ENCODE peak calls at places on chromosome 18, in six cellular contexts. Y, C, Q, S, R and E are unnamed samples.

GRCh38 chr18:78523850-78524249 is 455.8 kb upstream of the SALL3 start:
- DNase-seq in Y (no peak), C (no peak), Q (no peak), S (no peak), R (no peak), E (no peak)

GRCh38 chr18:11119962-11120361 is 29.4 kb downstream of the PIEZO2 start:
- DNase-seq in Y (no peak), C (no peak), Q (peak), S (peak), R (no peak), E (peak)

GRCh38 chr18:24595556-24595955 is 135.1 kb downstream of the HRH4 start:
- DNase-seq in Y (no peak), C (no peak), Q (no peak), S (no peak), R (no peak), E (no peak)

GRCh38 chr18:33562741-33563140 is 15.3 kb upstream of the ASXL3 start:
- DNase-seq in Y (no peak), C (no peak), Q (no peak), S (no peak), R (no peak), E (no peak)

GRCh38 chr18:6145645-6146308 is 250.5 kb upstream of the TMEM200C start:
- DNase-seq in Y (no peak), C (no peak), Q (no peak), S (no peak), R (no peak), E (no peak)

GRCh38 chr18:70666936-70667335 is 378.1 kb downstream of the SOCS6 start:
- DNase-seq in Y (no peak), C (no peak), Q (no peak), S (no peak), R (no peak), E (no peak)

GRCh38 chr18:11807233-11807632 is 44.0 kb upstream of the CHMP1B start:
- DNase-seq in Y (no peak), C (no peak), Q (no peak), S (peak), R (no peak), E (no peak)

GRCh38 chr18:79585395-79586370 is 93.9 kb upstream of the CTDP1 start:
- DNase-seq in Y (peak), C (no peak), Q (no peak), S (no peak), R (peak), E (no peak)

GRCh38 chr18:63422862-63423304 is 607 bp upstream of the VPS4B start:
- DNase-seq in Y (no peak), C (no peak), Q (peak), S (no peak), R (no peak), E (peak)

GRCh38 chr18:57027190-57027708 is 119.6 kb upstream of the BOD1L2 start:
- DNase-seq in Y (no peak), C (no peak), Q (no peak), S (no peak), R (no peak), E (no peak)

GRCh38 chr18:75041586-75041985 is 167.4 kb downstream of the PTGR3 start:
- DNase-seq in Y (no peak), C (no peak), Q (peak), S (peak), R (peak), E (peak)